ENCODE peak calls at places on chromosome 9, in ten cellular contexts. R, W, E, D, G, C, K, P, A and J are unnamed samples.

GRCh38 chr9:127706836-127707241 is at the start of gene CFAP157:
- DNase-seq in R (no peak), W (no peak), E (no peak), D (peak), G (no peak), C (peak), K (peak), P (peak), A (no peak), J (no peak)

GRCh38 chr9:121154782-121155181 is 46.9 kb downstream of the RAB14 start:
- DNase-seq in R (peak), W (no peak), E (peak), D (no peak), G (no peak), C (no peak), K (peak), P (no peak), A (no peak), J (no peak)

GRCh38 chr9:129549684-129550083 is 71.2 kb downstream of the C9orf50 start:
- DNase-seq in R (no peak), W (peak), E (no peak), D (peak), G (peak), C (peak), K (no peak), P (no peak), A (peak), J (no peak)

GRCh38 chr9:127500399-127500798 is 49.1 kb downstream of the LRSAM1 start:
- DNase-seq in R (no peak), W (no peak), E (no peak), D (no peak), G (no peak), C (no peak), K (no peak), P (no peak), A (no peak), J (no peak)

GRCh38 chr9:127158995-127159801 is 36.8 kb upstream of the ANGPTL2 start:
- DNase-seq in R (peak), W (peak), E (no peak), D (peak), G (peak), C (peak), K (peak), P (peak), A (no peak), J (peak)

GRCh38 chr9:124291801-124292396 is 34.1 kb downstream of the NEK6 start:
- DNase-seq in R (no peak), W (no peak), E (peak), D (no peak), G (no peak), C (no peak), K (no peak), P (peak), A (peak), J (no peak)

GRCh38 chr9:90770339-90770738 is 31.3 kb upstream of the SYK start:
- DNase-seq in R (no peak), W (no peak), E (peak), D (no peak), G (no peak), C (no peak), K (no peak), P (no peak), A (no peak), J (no peak)

GRCh38 chr9:120348951-120349429 is 231.0 kb downstream of the CDK5RAP2 start:
- DNase-seq in R (peak), W (peak), E (peak), D (peak), G (peak), C (peak), K (peak), P (peak), A (no peak), J (no peak)

GRCh38 chr9:135551456-135551855 is 5.5 kb downstream of the OBP2A start:
- DNase-seq in R (no peak), W (no peak), E (no peak), D (no peak), G (no peak), C (no peak), K (no peak), P (no peak), A (no peak), J (no peak)

GRCh38 chr9:120369608-120370220 is 210.3 kb downstream of the CDK5RAP2 start:
- DNase-seq in R (no peak), W (no peak), E (no peak), D (no peak), G (no peak), C (no peak), K (no peak), P (no peak), A (no peak), J (no peak)

GRCh38 chr9:120701248-120701647 is 13.0 kb downstream of the MEGF9 start:
- DNase-seq in R (no peak), W (no peak), E (no peak), D (no peak), G (no peak), C (no peak), K (no peak), P (no peak), A (no peak), J (no peak)

GRCh38 chr9:96655198-96655851 is at the start of gene PRXL2C:
- DNase-seq in R (peak), W (peak), E (peak), D (peak), G (peak), C (peak), K (peak), P (peak), A (peak), J (no peak)

GRCh38 chr9:16406536-16407225 is 463.8 kb downstream of the BNC2 start:
- DNase-seq in R (no peak), W (no peak), E (no peak), D (no peak), G (no peak), C (no peak), K (no peak), P (no peak), A (no peak), J (no peak)

GRCh38 chr9:124122813-124123462 is 111.4 kb downstream of the LHX2 start:
- DNase-seq in R (no peak), W (peak), E (no peak), D (peak), G (no peak), C (no peak), K (no peak), P (no peak), A (no peak), J (no peak)

GRCh38 chr9:1612886-1613285 is 402.3 kb upstream of the SMARCA2 start:
- DNase-seq in R (no peak), W (no peak), E (no peak), D (no peak), G (no peak), C (no peak), K (no peak), P (no peak), A (no peak), J (no peak)

GRCh38 chr9:108186996-108187395 is 668.8 kb downstream of the ACTL7B start:
- DNase-seq in R (no peak), W (peak), E (no peak), D (no peak), G (peak), C (no peak), K (no peak), P (no peak), A (peak), J (no peak)

GRCh38 chr9:133729646-133730281 is 8.4 kb downstream of the SARDH start:
- DNase-seq in R (no peak), W (no peak), E (no peak), D (no peak), G (no peak), C (peak), K (no peak), P (no peak), A (no peak), J (no peak)

GRCh38 chr9:70805953-70806352 is 315.5 kb downstream of the TRPM3 start:
- DNase-seq in R (no peak), W (no peak), E (no peak), D (no peak), G (no peak), C (no peak), K (no peak), P (no peak), A (no peak), J (peak)

GRCh38 chr9:89364664-89365531 is 46.6 kb downstream of the SECISBP2 start:
- DNase-seq in R (no peak), W (no peak), E (no peak), D (no peak), G (no peak), C (no peak), K (no peak), P (no peak), A (no peak), J (no peak)

GRCh38 chr9:114294664-114295063 is 28.2 kb upstream of the ORM1 start:
- DNase-seq in R (no peak), W (no peak), E (no peak), D (no peak), G (no peak), C (no peak), K (no peak), P (no peak), A (no peak), J (no peak)

GRCh38 chr9:131100445-131100844 is 4.1 kb downstream of the AIF1L start:
- DNase-seq in R (no peak), W (no peak), E (no peak), D (no peak), G (no peak), C (no peak), K (no peak), P (peak), A (no peak), J (no peak)

GRCh38 chr9:97307091-97307490 is 368 bp upstream of the CCDC180 start:
- DNase-seq in R (peak), W (peak), E (peak), D (no peak), G (peak), C (peak), K (peak), P (peak), A (peak), J (peak)

GRCh38 chr9:27539479-27540441 is 10.1 kb upstream of the MOB3B start:
- DNase-seq in R (peak), W (peak), E (no peak), D (no peak), G (no peak), C (no peak), K (no peak), P (no peak), A (no peak), J (no peak)

GRCh38 chr9:22170162-22170932 is 161.2 kb upstream of the CDKN2B start:
- DNase-seq in R (no peak), W (peak), E (no peak), D (no peak), G (peak), C (no peak), K (peak), P (no peak), A (no peak), J (no peak)

GRCh38 chr9:127993721-127994120 is 12.9 kb upstream of the EEIG1 start:
- DNase-seq in R (no peak), W (no peak), E (no peak), D (no peak), G (no peak), C (no peak), K (no peak), P (no peak), A (no peak), J (no peak)

GRCh38 chr9:36151306-36152210 is 15.0 kb downstream of the GLIPR2 start:
- DNase-seq in R (no peak), W (peak), E (peak), D (no peak), G (peak), C (no peak), K (no peak), P (no peak), A (peak), J (no peak)

GRCh38 chr9:100160021-100160420 is 61.0 kb downstream of the INVS start:
- DNase-seq in R (no peak), W (no peak), E (peak), D (no peak), G (peak), C (no peak), K (no peak), P (no peak), A (no peak), J (no peak)

GRCh38 chr9:38622083-38622674 is 1.8 kb upstream of the ANKRD18A start:
- DNase-seq in R (peak), W (no peak), E (no peak), D (peak), G (no peak), C (no peak), K (no peak), P (peak), A (no peak), J (peak)

GRCh38 chr9:93673271-93673843 is 97.0 kb downstream of the PHF2 start:
- DNase-seq in R (no peak), W (no peak), E (no peak), D (no peak), G (no peak), C (peak), K (no peak), P (no peak), A (peak), J (no peak)

GRCh38 chr9:96532173-96532572 is 82.2 kb downstream of the HABP4 start:
- DNase-seq in R (no peak), W (no peak), E (no peak), D (no peak), G (no peak), C (no peak), K (no peak), P (no peak), A (no peak), J (no peak)

GRCh38 chr9:112078432-112078831 is 96.7 kb downstream of the SUSD1 start:
- DNase-seq in R (no peak), W (no peak), E (peak), D (peak), G (no peak), C (no peak), K (no peak), P (no peak), A (no peak), J (no peak)

DNA sequence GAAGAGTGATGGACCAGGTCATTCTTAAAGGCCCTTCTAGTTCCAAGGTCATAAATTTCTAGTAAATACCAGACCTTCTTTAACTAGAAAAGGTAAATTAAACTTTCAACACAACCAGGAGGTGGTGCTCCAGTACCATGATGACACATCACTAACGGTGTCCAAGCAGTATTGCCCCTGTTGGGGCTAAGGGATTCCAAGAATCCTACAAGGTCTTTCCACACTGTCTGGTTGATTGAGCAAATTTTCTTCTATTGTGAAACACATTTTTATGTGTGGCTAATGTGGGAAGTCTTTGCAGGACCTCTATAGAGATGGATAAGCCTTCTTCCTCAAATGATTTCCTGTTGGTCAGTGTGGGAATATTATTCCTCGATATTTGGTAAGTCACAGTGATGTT is 459.6 kb upstream of the PAPPA start:
- DNase-seq in R (peak), W (peak), E (no peak), D (peak), G (peak), C (peak), K (no peak), P (peak), A (no peak), J (no peak)
- TF ChIP-seq CTCF in R (peak), W (peak), E (no peak), D (no peak), G (peak), C (peak), K (no peak), P (peak), A (peak), J (peak)

GRCh38 chr9:71858102-71858798 is 52.7 kb downstream of the ABHD17B start:
- DNase-seq in R (no peak), W (no peak), E (no peak), D (no peak), G (no peak), C (no peak), K (no peak), P (no peak), A (no peak), J (no peak)

GRCh38 chr9:71850996-71851395 is 60.0 kb downstream of the ABHD17B start:
- DNase-seq in R (no peak), W (no peak), E (no peak), D (no peak), G (no peak), C (no peak), K (no peak), P (no peak), A (no peak), J (no peak)

GRCh38 chr9:71857159-71857558 is 53.8 kb downstream of the ABHD17B start:
- DNase-seq in R (no peak), W (no peak), E (no peak), D (no peak), G (no peak), C (no peak), K (no peak), P (no peak), A (no peak), J (no peak)

GRCh38 chr9:71854811-71855210 is 56.2 kb downstream of the ABHD17B start:
- DNase-seq in R (no peak), W (no peak), E (no peak), D (no peak), G (no peak), C (no peak), K (no peak), P (no peak), A (no peak), J (no peak)

GRCh38 chr9:71853084-71853483 is 57.9 kb downstream of the ABHD17B start:
- DNase-seq in R (no peak), W (no peak), E (no peak), D (no peak), G (no peak), C (no peak), K (no peak), P (no peak), A (no peak), J (no peak)
- TF ChIP-seq CTCF in R (no peak), W (no peak), E (no peak), D (no peak), G (no peak), C (no peak), K (no peak), P (no peak), A (no peak), J (no peak)

DNA sequence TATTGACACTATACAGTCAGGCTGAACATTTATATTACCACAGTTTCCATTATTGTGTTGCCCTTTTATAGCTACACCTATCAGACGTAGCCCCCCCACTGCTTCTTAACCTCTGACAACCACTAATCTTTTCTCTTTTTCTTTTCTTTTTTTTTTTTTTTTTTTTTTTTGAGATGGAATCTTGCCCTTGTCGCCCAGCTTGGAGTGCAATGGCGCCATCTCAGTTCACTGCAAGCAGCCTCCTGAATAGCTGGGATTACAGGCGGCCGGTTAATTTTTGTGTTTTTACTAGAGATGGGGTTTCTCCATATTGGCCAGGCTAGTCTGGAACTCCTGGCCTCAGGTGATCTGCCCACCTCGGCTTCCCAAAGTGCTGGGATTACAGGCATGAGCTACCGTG is 75.4 kb downstream of the UHRF2 start:
- DNase-seq in R (no peak), W (no peak), E (no peak), D (no peak), G (no peak), C (peak), K (no peak), P (no peak), A (no peak), J (no peak)
- TF ChIP-seq CTCF in R (no peak), W (peak), E (no peak), D (no peak), G (peak), C (peak), K (no peak), P (no peak), A (no peak), J (no peak)

DNA sequence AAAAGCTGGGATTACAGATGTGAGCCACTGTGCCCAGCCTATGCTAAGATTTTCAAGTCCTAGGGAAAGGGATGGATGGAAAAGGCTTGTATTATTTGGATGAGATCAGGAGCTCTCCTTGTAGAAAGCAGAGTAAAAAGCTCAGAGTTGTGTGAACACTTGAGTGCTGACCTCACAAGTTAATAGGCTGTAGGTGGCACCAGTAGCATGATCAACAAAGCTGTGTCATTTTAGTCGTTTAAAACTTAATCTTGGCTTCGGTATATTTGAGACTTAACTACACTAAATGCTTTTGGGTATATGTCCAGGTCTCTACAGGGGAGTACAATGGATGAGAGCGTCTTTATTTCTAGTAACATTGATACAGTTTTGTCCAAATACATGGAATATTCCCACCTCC is 264.2 kb downstream of the TMEM38B start:
- DNase-seq in R (no peak), W (no peak), E (no peak), D (no peak), G (no peak), C (no peak), K (no peak), P (no peak), A (no peak), J (no peak)
- TF ChIP-seq CTCF in R (no peak), W (no peak), E (no peak), D (no peak), G (no peak), C (no peak), K (no peak), P (no peak), A (peak), J (no peak)